ENCODE peak calls at places on chromosomes 5 and 9, in five cellular contexts. One of them, this sample, is unnamed. For H3K27me3 and H3K36me3, the result is how much of the 10 kb centered on the place peaks cover.

GRCh38 chr9:6441269-6441668 is 28.3 kb downstream of the UHRF2 start:
- DNase-seq in stomach: no peak
- DNase-seq in GM23338: no peak
- DNase-seq in PC-9: no peak
- DNase-seq in CD8-positive, alpha-beta memory T cell: no peak
- DNase-seq in this sample: no peak

GRCh38 chr5:79235222-79235577 is 731 bp upstream of the JMY start:
- DNase-seq in GM23338: no peak
- DNase-seq in stomach: no peak
- DNase-seq in PC-9: no peak
- DNase-seq in CD8-positive, alpha-beta memory T cell: no peak
- DNase-seq in this sample: no peak

GRCh38 chr9:114092336-114092735 is 6.8 kb downstream of the KIF12 start:
- DNase-seq in CD8-positive, alpha-beta memory T cell: no peak
- DNase-seq in stomach: no peak
- DNase-seq in GM23338: no peak
- DNase-seq in PC-9: no peak
- DNase-seq in this sample: no peak

GRCh38 chr9:68513981-68514380 is 26.7 kb downstream of the TMEM252 start:
- DNase-seq in GM23338: no peak
- DNase-seq in stomach: no peak
- DNase-seq in PC-9: no peak
- DNase-seq in CD8-positive, alpha-beta memory T cell: no peak
- DNase-seq in this sample: no peak

GRCh38 chr9:27292646-27293045 is 4.3 kb downstream of the EQTN start:
- DNase-seq in stomach: no peak
- DNase-seq in GM23338: no peak
- DNase-seq in CD8-positive, alpha-beta memory T cell: no peak
- DNase-seq in PC-9: no peak
- DNase-seq in this sample: no peak

GRCh38 chr9:95062601-95063065 is 254.9 kb downstream of the FANCC start:
- DNase-seq in GM23338: no peak
- DNase-seq in PC-9: no peak
- DNase-seq in stomach: no peak
- DNase-seq in CD8-positive, alpha-beta memory T cell: no peak
- DNase-seq in this sample: no peak

GRCh38 chr5:93915142-93915553 is 173.7 kb upstream of the POU5F2 start:
- DNase-seq in GM23338: peak
- DNase-seq in PC-9: no peak
- DNase-seq in CD8-positive, alpha-beta memory T cell: peak
- DNase-seq in stomach: no peak
- DNase-seq in this sample: peak

GRCh38 chr5:81495286-81495685 is 101.4 kb upstream of the ACOT12 start:
- DNase-seq in CD8-positive, alpha-beta memory T cell: no peak
- DNase-seq in stomach: no peak
- DNase-seq in GM23338: no peak
- DNase-seq in PC-9: no peak
- DNase-seq in this sample: no peak

GRCh38 chr5:74638776-74639537 is 1.6 kb downstream of the ENC1 start:
- DNase-seq in CD8-positive, alpha-beta memory T cell: no peak
- DNase-seq in GM23338: no peak
- DNase-seq in stomach: no peak
- DNase-seq in PC-9: no peak
- DNase-seq in this sample: no peak

GRCh38 chr9:119963258-119963797 is 594.1 kb upstream of the BRINP1 start:
- DNase-seq in GM23338: peak
- DNase-seq in CD8-positive, alpha-beta memory T cell: no peak
- DNase-seq in PC-9: no peak
- DNase-seq in stomach: no peak
- DNase-seq in this sample: peak

GRCh38 chr5:177336112-177336511 is 15.4 kb downstream of the LMAN2 start:
- DNase-seq in PC-9: no peak
- DNase-seq in CD8-positive, alpha-beta memory T cell: no peak
- DNase-seq in GM23338: peak
- DNase-seq in stomach: no peak
- DNase-seq in this sample: peak

GRCh38 chr9:130359819-130360218 is 84.9 kb upstream of the ASS1 start:
- DNase-seq in CD8-positive, alpha-beta memory T cell: no peak
- DNase-seq in GM23338: peak
- DNase-seq in stomach: no peak
- DNase-seq in PC-9: no peak
- DNase-seq in this sample: peak

GRCh38 chr9:136996361-136997281 is at the start of gene CLIC3:
- DNase-seq in PC-9: peak
- DNase-seq in GM23338: peak
- DNase-seq in CD8-positive, alpha-beta memory T cell: peak
- DNase-seq in stomach: peak
- DNase-seq in this sample: peak

GRCh38 chr5:79774171-79774854 is 84.7 kb downstream of the CMYA5 start:
- DNase-seq in GM23338: peak
- DNase-seq in PC-9: peak
- DNase-seq in stomach: no peak
- DNase-seq in CD8-positive, alpha-beta memory T cell: no peak
- DNase-seq in this sample: peak

GRCh38 chr9:98768344-98768743 is 28.0 kb downstream of the ANKS6 start:
- DNase-seq in stomach: no peak
- DNase-seq in GM23338: no peak
- DNase-seq in CD8-positive, alpha-beta memory T cell: no peak
- DNase-seq in PC-9: no peak
- DNase-seq in this sample: no peak

GRCh38 chr9:134624827-134625181 is 16.8 kb upstream of the COL5A1 start:
- DNase-seq in GM23338: no peak
- DNase-seq in stomach: no peak
- DNase-seq in PC-9: peak
- DNase-seq in CD8-positive, alpha-beta memory T cell: no peak
- DNase-seq in this sample: peak

GRCh38 chr5:142779163-142779562 is 9.0 kb downstream of the ARHGAP26 start:
- DNase-seq in GM23338: peak
- DNase-seq in CD8-positive, alpha-beta memory T cell: no peak
- DNase-seq in PC-9: peak
- DNase-seq in stomach: no peak
- DNase-seq in this sample: no peak

DNA sequence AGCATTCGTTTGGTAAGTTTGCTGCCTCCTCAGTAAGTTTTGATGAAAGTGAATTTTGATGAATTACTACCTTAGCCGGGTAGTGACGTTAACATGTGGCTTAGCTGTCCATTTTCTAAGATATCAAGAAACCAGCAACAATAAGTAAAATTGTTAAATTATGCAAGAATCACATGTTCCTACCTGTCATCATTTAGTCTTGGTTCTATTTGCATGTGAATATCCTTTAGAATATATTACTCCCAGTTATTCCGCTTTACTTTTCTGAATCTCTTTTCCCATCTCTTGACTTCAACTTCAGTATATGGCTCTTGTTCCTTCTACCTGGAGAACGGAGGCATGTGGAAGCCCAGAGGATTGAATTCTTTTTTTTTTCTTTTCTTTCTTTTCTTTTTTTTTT is 59.4 kb downstream of the DOCK8 start:
- DNase-seq in GM23338: no peak
- DNase-seq in CD8-positive, alpha-beta memory T cell: no peak
- DNase-seq in stomach: no peak
- DNase-seq in PC-9: no peak
- DNase-seq in this sample: no peak
- H3K4me3 ChIP-seq in GM23338: no peak
- H3K4me3 ChIP-seq in CD8-positive, alpha-beta memory T cell: peak
- H3K4me3 ChIP-seq in stomach: no peak
- H3K4me3 ChIP-seq in PC-9: no peak
- H3K4me3 ChIP-seq in this sample: no peak

DNA sequence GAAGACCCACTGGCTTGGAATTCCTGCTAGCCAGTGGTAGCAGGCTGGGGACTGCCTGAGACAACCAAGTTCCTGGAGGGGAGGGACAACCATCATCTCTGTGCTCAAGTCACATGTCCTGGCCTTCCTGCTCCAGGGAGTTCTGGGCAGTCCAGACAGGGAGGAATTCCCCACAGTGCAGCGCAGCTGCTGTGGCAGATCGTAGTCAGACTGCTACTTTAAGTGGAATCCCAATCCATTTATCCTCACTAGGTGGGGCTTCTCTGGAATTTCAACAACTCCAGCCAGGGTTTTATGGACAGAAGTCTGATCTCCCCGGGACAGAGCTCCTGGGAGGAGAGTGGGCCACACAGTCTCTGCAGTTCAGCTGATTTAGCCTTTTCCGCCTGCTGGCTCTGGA is 20.9 kb upstream of the OR5C1 start:
- DNase-seq in CD8-positive, alpha-beta memory T cell: no peak
- DNase-seq in stomach: no peak
- DNase-seq in PC-9: no peak
- DNase-seq in GM23338: no peak
- DNase-seq in this sample: no peak
- H3K27me3 ChIP-seq in CD8-positive, alpha-beta memory T cell: under half
- H3K27me3 ChIP-seq in stomach: under half
- H3K27me3 ChIP-seq in PC-9: under half
- H3K27me3 ChIP-seq in GM23338: under half
- H3K27me3 ChIP-seq in this sample: under half

GRCh38 chr5:137306903-137307302 is 192.2 kb downstream of the SPOCK1 start:
- DNase-seq in stomach: no peak
- DNase-seq in PC-9: no peak
- DNase-seq in CD8-positive, alpha-beta memory T cell: no peak
- DNase-seq in GM23338: no peak
- DNase-seq in this sample: no peak

GRCh38 chr5:137309290-137309689 is 189.8 kb downstream of the SPOCK1 start:
- DNase-seq in GM23338: no peak
- DNase-seq in CD8-positive, alpha-beta memory T cell: no peak
- DNase-seq in stomach: no peak
- DNase-seq in PC-9: no peak
- DNase-seq in this sample: no peak

GRCh38 chr5:137308311-137308710 is 190.8 kb downstream of the SPOCK1 start:
- DNase-seq in CD8-positive, alpha-beta memory T cell: no peak
- DNase-seq in stomach: no peak
- DNase-seq in GM23338: no peak
- DNase-seq in PC-9: no peak
- DNase-seq in this sample: no peak

GRCh38 chr5:137312060-137312459 is 187.1 kb downstream of the SPOCK1 start:
- DNase-seq in CD8-positive, alpha-beta memory T cell: no peak
- DNase-seq in PC-9: no peak
- DNase-seq in stomach: no peak
- DNase-seq in GM23338: peak
- DNase-seq in this sample: peak

GRCh38 chr5:137310051-137310730 is 188.9 kb downstream of the SPOCK1 start:
- DNase-seq in CD8-positive, alpha-beta memory T cell: no peak
- DNase-seq in GM23338: peak
- DNase-seq in stomach: no peak
- DNase-seq in PC-9: peak
- DNase-seq in this sample: no peak
- H3K36me3 ChIP-seq in CD8-positive, alpha-beta memory T cell: under half
- H3K36me3 ChIP-seq in GM23338: under half
- H3K36me3 ChIP-seq in stomach: under half
- H3K36me3 ChIP-seq in PC-9: under half
- H3K36me3 ChIP-seq in this sample: under half

GRCh38 chr5:44664711-44665100 is 144.0 kb upstream of the MRPS30 start:
- DNase-seq in PC-9: no peak
- DNase-seq in GM23338: no peak
- DNase-seq in CD8-positive, alpha-beta memory T cell: no peak
- DNase-seq in stomach: no peak
- DNase-seq in this sample: no peak

GRCh38 chr5:44660251-44660650 is 148.5 kb upstream of the MRPS30 start:
- DNase-seq in CD8-positive, alpha-beta memory T cell: no peak
- DNase-seq in GM23338: no peak
- DNase-seq in PC-9: no peak
- DNase-seq in stomach: no peak
- DNase-seq in this sample: no peak

GRCh38 chr5:44665101-44665701 is 143.5 kb upstream of the MRPS30 start:
- DNase-seq in stomach: no peak
- DNase-seq in GM23338: no peak
- DNase-seq in PC-9: no peak
- DNase-seq in CD8-positive, alpha-beta memory T cell: no peak
- DNase-seq in this sample: no peak

GRCh38 chr5:44663991-44664710 is 144.6 kb upstream of the MRPS30 start:
- DNase-seq in PC-9: no peak
- DNase-seq in GM23338: no peak
- DNase-seq in CD8-positive, alpha-beta memory T cell: no peak
- DNase-seq in stomach: no peak
- DNase-seq in this sample: no peak

DNA sequence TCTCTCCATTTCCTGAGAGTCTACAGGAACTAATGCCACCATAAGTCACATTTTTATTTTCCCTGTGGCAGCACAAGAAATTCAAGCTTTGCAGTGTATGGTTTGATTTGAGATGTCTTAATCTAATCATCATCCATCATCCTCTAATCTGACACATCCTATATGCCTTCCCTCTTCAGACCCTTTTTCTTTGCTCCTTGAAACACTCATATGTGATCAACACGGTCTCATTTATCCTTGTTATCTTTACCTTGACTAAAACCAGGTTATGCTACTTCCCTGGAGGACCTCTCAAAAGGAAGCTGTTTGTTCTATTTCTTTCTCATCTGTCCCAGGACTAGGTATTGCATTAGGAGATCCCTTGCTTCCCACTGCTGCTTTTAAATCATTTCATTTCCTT is 146.9 kb upstream of the MRPS30 start:
- DNase-seq in PC-9: no peak
- DNase-seq in GM23338: no peak
- DNase-seq in stomach: no peak
- DNase-seq in CD8-positive, alpha-beta memory T cell: no peak
- DNase-seq in this sample: no peak
- H3K4me3 ChIP-seq in PC-9: no peak
- H3K4me3 ChIP-seq in GM23338: no peak
- H3K4me3 ChIP-seq in stomach: no peak
- H3K4me3 ChIP-seq in CD8-positive, alpha-beta memory T cell: no peak
- H3K4me3 ChIP-seq in this sample: no peak

GRCh38 chr9:19788152-19788551 is 685 bp downstream of the SLC24A2 start:
- DNase-seq in PC-9: no peak
- DNase-seq in GM23338: peak
- DNase-seq in CD8-positive, alpha-beta memory T cell: no peak
- DNase-seq in stomach: no peak
- DNase-seq in this sample: peak
- H3K27me3 ChIP-seq in PC-9: under half
- H3K27me3 ChIP-seq in GM23338: half or more
- H3K27me3 ChIP-seq in CD8-positive, alpha-beta memory T cell: under half
- H3K27me3 ChIP-seq in stomach: under half
- H3K27me3 ChIP-seq in this sample: under half

GRCh38 chr9:70298245-70298771 is 39.5 kb downstream of the SMC5 start:
- DNase-seq in CD8-positive, alpha-beta memory T cell: no peak
- DNase-seq in PC-9: no peak
- DNase-seq in stomach: no peak
- DNase-seq in GM23338: no peak
- DNase-seq in this sample: no peak
- H3K36me3 ChIP-seq in CD8-positive, alpha-beta memory T cell: under half
- H3K36me3 ChIP-seq in PC-9: under half
- H3K36me3 ChIP-seq in stomach: under half
- H3K36me3 ChIP-seq in GM23338: under half
- H3K36me3 ChIP-seq in this sample: under half